ENCODE peak calls at places on chromosome 1, in five cellular contexts. J, U, D, Z and E are unnamed samples.

GRCh38 chr1:159171688-159172501 is 480 bp downstream of the CADM3 start:
- DNase-seq in J (no peak), U (no peak), D (no peak), Z (peak), E (no peak)

GRCh38 chr1:68010094-68010493 is 40.3 kb downstream of the DIRAS3 start:
- DNase-seq in J (no peak), U (no peak), D (no peak), Z (no peak), E (no peak)

GRCh38 chr1:86704972-86705632 is 726 bp downstream of the SH3GLB1 start:
- DNase-seq in J (peak), U (peak), D (peak), Z (peak), E (peak)

GRCh38 chr1:92749024-92749634 is 35.8 kb downstream of the EVI5 start:
- DNase-seq in J (peak), U (no peak), D (peak), Z (no peak), E (peak)

GRCh38 chr1:163406787-163407186 is 85.0 kb downstream of the NUF2 start:
- DNase-seq in J (no peak), U (no peak), D (no peak), Z (no peak), E (no peak)

GRCh38 chr1:83905315-83905907 is 93.5 kb downstream of the TTLL7 start:
- DNase-seq in J (no peak), U (no peak), D (no peak), Z (no peak), E (peak)

GRCh38 chr1:23456226-23456625 is 27.8 kb downstream of the ASAP3 start:
- DNase-seq in J (no peak), U (no peak), D (no peak), Z (no peak), E (no peak)

GRCh38 chr1:146016891-146017290 is 4.6 kb downstream of the HJV start:
- DNase-seq in J (no peak), U (no peak), D (no peak), Z (no peak), E (no peak)

GRCh38 chr1:228870041-228870713 is 134.9 kb downstream of the RHOU start:
- DNase-seq in J (no peak), U (no peak), D (no peak), Z (no peak), E (no peak)

GRCh38 chr1:41439234-41439633 is 45.2 kb downstream of the EDN2 start:
- DNase-seq in J (no peak), U (no peak), D (no peak), Z (no peak), E (no peak)

GRCh38 chr1:23634518-23634839 is 57.1 kb upstream of the RPL11 start:
- DNase-seq in J (no peak), U (no peak), D (no peak), Z (no peak), E (no peak)

GRCh38 chr1:42766723-42767509 is at the start of the genes C1orf50 and P3H1:
- DNase-seq in J (peak), U (peak), D (peak), Z (peak), E (peak)

GRCh38 chr1:42765271-42765670 is 1.6 kb downstream of the P3H1 start:
- DNase-seq in J (no peak), U (no peak), D (no peak), Z (no peak), E (no peak)

GRCh38 chr1:42768172-42768571 is 1.1 kb downstream of the C1orf50 start:
- DNase-seq in J (no peak), U (no peak), D (no peak), Z (no peak), E (no peak)

GRCh38 chr1:42767510-42767924 is 468 bp downstream of the C1orf50 start:
- DNase-seq in J (no peak), U (no peak), D (no peak), Z (no peak), E (no peak)

DNA sequence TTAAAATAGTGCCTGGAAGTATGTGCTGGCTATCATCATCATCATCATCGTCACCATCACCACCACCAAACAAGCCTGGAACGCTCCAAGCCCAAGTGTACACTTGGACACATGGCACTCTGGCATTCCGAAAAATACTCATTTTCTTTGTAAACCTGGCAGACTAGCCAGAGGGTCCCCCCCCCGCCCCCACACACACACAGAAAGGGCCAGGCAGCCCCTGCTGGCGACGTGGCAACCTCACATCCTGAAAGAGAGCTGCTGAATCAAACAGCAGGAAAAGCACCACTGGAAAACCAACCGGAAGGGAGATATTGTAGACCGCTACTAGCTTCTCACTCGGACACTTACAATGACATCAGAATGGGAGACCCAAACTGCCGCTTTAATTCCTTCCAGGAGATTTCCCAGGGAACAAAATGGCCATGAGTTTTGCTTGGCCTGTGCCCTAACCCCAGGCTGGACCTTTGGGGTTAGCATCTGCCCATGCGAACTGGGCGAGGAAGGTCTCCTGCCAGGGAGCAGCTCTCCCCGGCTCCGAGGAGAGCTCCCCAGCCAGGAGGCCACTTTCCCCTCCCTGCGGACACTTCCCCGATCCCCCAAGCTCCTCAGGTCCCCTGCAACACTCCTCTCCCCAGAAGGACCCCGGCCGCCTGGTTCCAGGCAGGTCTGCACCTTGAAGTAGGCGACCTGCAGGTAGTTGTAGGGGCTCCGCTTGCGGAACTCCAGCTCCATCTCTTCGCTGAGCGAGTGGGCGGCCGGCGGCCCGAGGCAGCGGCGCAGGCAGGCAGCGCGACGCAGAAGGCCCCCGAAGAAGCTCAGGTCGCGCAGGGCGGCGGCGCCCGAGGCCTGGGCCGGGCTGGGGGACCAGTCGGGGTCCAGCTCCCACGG is 751 bp downstream of the P3H1 start:
- DNase-seq in J (peak), U (peak), D (peak), Z (no peak), E (peak)
- TF ChIP-seq CTCF in J (no peak), U (peak), D (peak), Z (peak), E (no peak)

DNA sequence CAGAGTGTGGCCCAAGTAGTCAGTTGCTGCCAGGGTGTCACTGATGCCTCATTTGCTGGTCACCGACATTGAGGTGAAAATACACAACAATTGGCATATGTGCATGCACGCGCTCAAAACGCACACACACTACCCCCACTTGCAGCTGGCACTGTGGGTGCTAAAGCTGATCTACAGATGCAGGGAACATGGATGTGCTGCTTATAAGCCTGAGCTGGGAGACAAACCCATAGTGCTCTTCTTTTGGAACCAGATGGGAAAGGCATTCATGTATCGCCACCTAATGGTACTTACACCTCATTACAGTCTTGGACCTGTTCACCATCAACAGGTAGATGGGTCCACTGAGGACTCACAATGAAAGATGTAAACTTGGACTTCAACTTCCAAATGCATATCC is 70.3 kb upstream of the CAMK1G start:
- DNase-seq in J (no peak), U (no peak), D (no peak), Z (no peak), E (peak)
- TF ChIP-seq CTCF in J (no peak), U (peak), D (no peak), Z (no peak), E (peak)

GRCh38 chr1:245087723-245088122 is 67.1 kb upstream of the KIF26B start:
- DNase-seq in J (no peak), U (no peak), D (no peak), Z (no peak), E (no peak)

GRCh38 chr1:245086389-245086969 is 68.3 kb upstream of the KIF26B start:
- DNase-seq in J (no peak), U (no peak), D (no peak), Z (no peak), E (no peak)

GRCh38 chr1:245084551-245084950 is 70.2 kb upstream of the KIF26B start:
- DNase-seq in J (no peak), U (no peak), D (no peak), Z (no peak), E (no peak)

GRCh38 chr1:245090491-245091090 is 64.2 kb upstream of the KIF26B start:
- DNase-seq in J (no peak), U (no peak), D (no peak), Z (no peak), E (no peak)

GRCh38 chr1:245085508-245086095 is 69.2 kb upstream of the KIF26B start:
- DNase-seq in J (no peak), U (no peak), D (no peak), Z (no peak), E (no peak)
- TF ChIP-seq CTCF in J (no peak), U (no peak), D (no peak), Z (no peak), E (no peak)

DNA sequence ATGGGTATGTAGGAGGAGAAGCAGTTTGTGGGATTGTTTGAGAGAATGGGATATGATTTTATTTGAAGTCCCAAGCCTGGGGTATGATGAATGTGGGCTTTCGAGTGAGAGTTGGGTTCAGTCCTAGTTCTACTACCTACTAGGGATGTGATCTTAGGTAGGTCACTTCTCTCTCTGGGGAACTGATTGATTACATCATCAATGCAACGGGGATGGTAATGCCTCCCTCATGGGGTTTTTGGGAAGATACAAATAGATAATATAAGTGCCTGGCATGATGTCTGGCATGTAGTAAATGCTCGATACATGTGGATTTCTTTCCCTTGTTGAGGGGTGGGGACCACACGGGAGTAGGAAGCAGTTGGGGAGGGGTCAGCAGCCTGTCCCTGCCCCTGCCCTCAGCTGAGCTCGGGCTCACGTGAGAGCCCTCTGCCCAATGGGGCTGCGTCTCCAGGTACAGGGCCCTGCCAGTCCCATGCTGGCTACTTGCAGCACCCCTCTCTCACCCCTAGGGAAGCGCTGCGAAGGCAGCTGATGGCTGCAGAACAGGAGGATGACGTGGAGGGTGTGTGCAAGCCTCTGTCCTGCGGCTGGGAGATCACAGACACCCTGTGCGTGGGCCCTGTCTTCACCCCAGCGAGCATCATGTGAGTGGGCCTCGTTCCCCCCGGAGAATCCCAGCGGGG is 38.7 kb downstream of the AZIN2 start:
- DNase-seq in J (no peak), U (no peak), D (no peak), Z (no peak), E (peak)
- TF ChIP-seq CTCF in J (no peak), U (no peak), D (no peak), Z (no peak), E (no peak)

DNA sequence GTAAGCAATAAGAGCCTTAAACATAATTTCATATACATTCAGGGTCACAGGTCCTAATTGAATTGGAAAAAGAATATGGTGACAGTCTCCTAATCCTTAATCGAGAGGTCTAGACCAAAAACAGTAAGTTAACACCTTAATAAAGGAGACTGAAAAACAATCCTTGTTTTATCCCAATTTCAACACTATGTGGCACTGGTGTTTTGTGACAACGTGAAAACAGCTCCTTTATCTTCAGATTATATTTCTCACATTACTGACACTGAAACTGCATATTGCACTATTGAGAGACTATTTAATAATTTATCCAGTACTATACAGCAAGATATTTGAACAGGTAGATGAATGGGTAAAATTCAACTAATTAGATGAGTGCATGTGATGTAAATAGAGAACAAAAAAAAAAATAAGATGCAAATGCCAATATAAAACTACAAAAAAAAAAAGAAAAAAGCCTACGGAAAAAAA is 34.1 kb downstream of the TP53BP2 start:
- DNase-seq in J (no peak), U (no peak), D (no peak), Z (no peak), E (no peak)
- TF ChIP-seq CTCF in J (no peak), U (peak), D (peak), Z (peak), E (no peak)